ENCODE peak calls at places on chromosomes 5 and 9, in nine cellular contexts. J, P, F, N, V, W, R, D and U are unnamed samples.

GRCh38 chr9:125630436-125630835 is 76.6 kb downstream of the MAPKAP1 start:
- DNase-seq in J (no peak), P (no peak), F (no peak), N (no peak), V (no peak), W (no peak), R (no peak), D (no peak), U (no peak)

GRCh38 chr9:84785766-84786547 is 116.4 kb downstream of the NTRK2 start:
- DNase-seq in J (no peak), P (no peak), F (no peak), N (no peak), V (no peak), W (peak), R (no peak), D (no peak), U (no peak)

GRCh38 chr9:136614372-136614922 is 48.3 kb upstream of the EGFL7 start:
- DNase-seq in J (peak), P (no peak), F (no peak), N (no peak), V (peak), W (peak), R (no peak), D (no peak), U (no peak)

GRCh38 chr5:158792186-158792585 is 307.5 kb downstream of the EBF1 start:
- DNase-seq in J (no peak), P (no peak), F (no peak), N (no peak), V (no peak), W (no peak), R (no peak), D (no peak), U (no peak)

GRCh38 chr5:174798411-174798930 is 74.1 kb downstream of the MSX2 start:
- DNase-seq in J (no peak), P (no peak), F (no peak), N (no peak), V (no peak), W (no peak), R (no peak), D (no peak), U (no peak)

GRCh38 chr9:94734054-94734754 is 7.7 kb downstream of the AOPEP start:
- DNase-seq in J (no peak), P (no peak), F (no peak), N (no peak), V (no peak), W (no peak), R (no peak), D (no peak), U (peak)

GRCh38 chr9:8351431-8351830 is 551.9 kb upstream of the DMAC1 start:
- DNase-seq in J (no peak), P (no peak), F (peak), N (no peak), V (no peak), W (no peak), R (no peak), D (no peak), U (no peak)

GRCh38 chr5:25091917-25092316 is 447.1 kb upstream of the CDH10 start:
- DNase-seq in J (no peak), P (no peak), F (no peak), N (no peak), V (peak), W (no peak), R (no peak), D (no peak), U (no peak)

GRCh38 chr5:34490501-34491250 is 165.5 kb upstream of the RAI14 start:
- DNase-seq in J (no peak), P (no peak), F (no peak), N (no peak), V (no peak), W (peak), R (no peak), D (no peak), U (peak)

GRCh38 chr9:35563791-35564197 is 41.3 kb upstream of the TESK1 start:
- DNase-seq in J (no peak), P (no peak), F (no peak), N (no peak), V (peak), W (peak), R (no peak), D (no peak), U (no peak)

GRCh38 chr9:38037981-38038306 is 31.1 kb downstream of the SHB start:
- DNase-seq in J (no peak), P (no peak), F (no peak), N (no peak), V (no peak), W (no peak), R (no peak), D (no peak), U (no peak)

GRCh38 chr5:6106756-6107155 is 271.6 kb downstream of the MED10 start:
- DNase-seq in J (no peak), P (no peak), F (no peak), N (no peak), V (no peak), W (no peak), R (no peak), D (no peak), U (no peak)